ENCODE peak calls at places on chromosomes 5 and 9, in nine cellular contexts. P is fibroblast of lung; Y is lower lobe of right lung; I is A172; R is astrocyte; J is HEK293T; Z is stimulated activated CD4-positive, alpha-beta T cell treated with anti-CD3 and anti-CD28 coated beads, Interleukin-15, amount 100 ng/mL, for 24 hours; S is G401; K is AG08396. D is an unnamed sample.

GRCh38 chr9:85640425-85640824 is 101.3 kb downstream of the AGTPBP1 start:
- DNase-seq in P (no peak), Y (no peak), I (no peak), R (no peak), J (no peak), Z (no peak), S (no peak), K (no peak), D (no peak)

GRCh38 chr9:110580850-110581249 is 1.3 kb upstream of the SVEP1 start:
- DNase-seq in P (peak), Y (no peak), I (no peak), R (no peak), J (no peak), Z (no peak), S (peak), K (no peak), D (no peak)

GRCh38 chr9:134385873-134386370 is 59.7 kb downstream of the RXRA start:
- DNase-seq in P (no peak), Y (no peak), I (no peak), R (no peak), J (no peak), Z (no peak), S (no peak), K (no peak), D (no peak)

GRCh38 chr9:113184509-113184908 is 33.7 kb downstream of the SLC31A2 start:
- DNase-seq in P (no peak), Y (no peak), I (no peak), R (no peak), J (no peak), Z (no peak), S (no peak), K (peak), D (peak)

GRCh38 chr5:14261856-14262611 is 118.9 kb downstream of the TRIO start:
- DNase-seq in P (no peak), Y (no peak), I (no peak), R (no peak), J (no peak), Z (no peak), S (no peak), K (no peak), D (no peak)

GRCh38 chr5:150397749-150398431 is 14.8 kb downstream of the CD74 start:
- DNase-seq in P (no peak), Y (no peak), I (no peak), R (no peak), J (no peak), Z (no peak), S (no peak), K (no peak), D (no peak)

GRCh38 chr5:126182901-126183695 is 240.1 kb upstream of the GRAMD2B start:
- DNase-seq in P (no peak), Y (no peak), I (no peak), R (no peak), J (no peak), Z (no peak), S (no peak), K (no peak), D (no peak)

GRCh38 chr9:37100750-37101149 is 19.6 kb upstream of the ZCCHC7 start:
- DNase-seq in P (no peak), Y (no peak), I (no peak), R (no peak), J (no peak), Z (no peak), S (no peak), K (no peak), D (no peak)

GRCh38 chr9:107488400-107489143 is 997 bp downstream of the KLF4 start:
- DNase-seq in P (peak), Y (peak), I (no peak), R (peak), J (peak), Z (peak), S (no peak), K (peak), D (no peak)

GRCh38 chr5:132468665-132469379 is 21.8 kb downstream of the IRF1 start:
- DNase-seq in P (no peak), Y (no peak), I (no peak), R (no peak), J (no peak), Z (no peak), S (no peak), K (no peak), D (no peak)

GRCh38 chr9:7983361-7983974 is 183.9 kb upstream of the DMAC1 start:
- DNase-seq in P (no peak), Y (no peak), I (no peak), R (no peak), J (no peak), Z (no peak), S (no peak), K (no peak), D (no peak)

GRCh38 chr9:119272500-119273211 is 96.6 kb downstream of the BRINP1 start:
- DNase-seq in P (peak), Y (no peak), I (no peak), R (peak), J (no peak), Z (no peak), S (peak), K (no peak), D (no peak)

GRCh38 chr5:173793677-173794570 is 94.2 kb upstream of the CPEB4 start:
- DNase-seq in P (no peak), Y (peak), I (no peak), R (no peak), J (no peak), Z (no peak), S (no peak), K (no peak), D (peak)

GRCh38 chr9:129487658-129488483 is 133.0 kb downstream of the C9orf50 start:
- DNase-seq in P (peak), Y (peak), I (no peak), R (peak), J (no peak), Z (peak), S (peak), K (peak), D (no peak)

GRCh38 chr5:32173394-32174010 is 617 bp downstream of the GOLPH3 start:
- DNase-seq in P (peak), Y (peak), I (peak), R (no peak), J (peak), Z (peak), S (peak), K (no peak), D (peak)

GRCh38 chr9:19371942-19372341 is 8.1 kb downstream of the RPS6 start:
- DNase-seq in P (no peak), Y (no peak), I (no peak), R (no peak), J (peak), Z (no peak), S (no peak), K (no peak), D (no peak)

GRCh38 chr5:178357127-178357526 is 124.5 kb upstream of the PHYKPL start:
- DNase-seq in P (no peak), Y (no peak), I (no peak), R (no peak), J (no peak), Z (no peak), S (no peak), K (no peak), D (no peak)

GRCh38 chr9:69376651-69377050 is 51.6 kb downstream of the ENTREP1 start:
- DNase-seq in P (peak), Y (peak), I (peak), R (peak), J (no peak), Z (no peak), S (no peak), K (peak), D (peak)

GRCh38 chr9:100064872-100065581 is 33.8 kb downstream of the ERP44 start:
- DNase-seq in P (peak), Y (no peak), I (peak), R (peak), J (no peak), Z (no peak), S (no peak), K (no peak), D (peak)

GRCh38 chr5:147626494-147626893 is 116.6 kb upstream of the DPYSL3 start:
- DNase-seq in P (no peak), Y (no peak), I (no peak), R (no peak), J (no peak), Z (no peak), S (no peak), K (no peak), D (no peak)

GRCh38 chr5:4207456-4207855 is 611.8 kb downstream of the IRX1 start:
- DNase-seq in P (no peak), Y (no peak), I (no peak), R (no peak), J (no peak), Z (no peak), S (no peak), K (no peak), D (no peak)

GRCh38 chr5:63911871-63912270 is 50.4 kb downstream of the HTR1A start:
- DNase-seq in P (no peak), Y (no peak), I (no peak), R (no peak), J (no peak), Z (no peak), S (no peak), K (no peak), D (no peak)

GRCh38 chr5:160312139-160312959 is at the start of gene CCNJL:
- DNase-seq in P (peak), Y (peak), I (peak), R (peak), J (peak), Z (peak), S (peak), K (peak), D (no peak)

GRCh38 chr9:120394058-120394669 is 185.8 kb downstream of the CDK5RAP2 start:
- DNase-seq in P (peak), Y (no peak), I (peak), R (peak), J (no peak), Z (peak), S (no peak), K (peak), D (peak)

GRCh38 chr9:69215774-69216482 is 41.9 kb downstream of the TJP2 start:
- DNase-seq in P (peak), Y (no peak), I (peak), R (peak), J (no peak), Z (no peak), S (no peak), K (no peak), D (no peak)